ENCODE peak calls at places on chromosomes 3 and 15, in five cellular contexts. T is activated CD8-positive, alpha-beta memory T cell treated with anti-CD3 and anti-CD28 coated beads for 24 hours; M is hepatocyte; E is cardiac muscle cell; N is endothelial cell. I is an unnamed sample.

GRCh38 chr3:18189651-18190050 is 235.5 kb downstream of the SATB1 start:
- DNase-seq in M (no peak), E (peak), T (no peak), N (no peak), I (no peak)

GRCh38 chr3:30843950-30844349 is 50.5 kb downstream of the GADL1 start:
- DNase-seq in E (no peak), N (no peak), T (no peak), M (no peak), I (no peak)

GRCh38 chr3:62873672-62874397 is 1.4 kb downstream of the CADPS start:
- DNase-seq in M (peak), E (no peak), N (peak), T (no peak), I (no peak)

GRCh38 chr3:122714269-122714668 is 33.6 kb downstream of the PARP14 start:
- DNase-seq in T (no peak), M (no peak), N (no peak), E (no peak), I (no peak)

GRCh38 chr3:13308406-13308805 is 111.7 kb downstream of the NUP210 start:
- DNase-seq in N (peak), M (peak), T (no peak), E (peak), I (peak)

GRCh38 chr15:76823303-76823702 is 81.8 kb downstream of the SCAPER start:
- DNase-seq in E (no peak), M (no peak), N (no peak), T (no peak), I (no peak)

GRCh38 chr15:51190424-51191068 is 95.8 kb upstream of the TNFAIP8L3 start:
- DNase-seq in N (no peak), T (no peak), M (no peak), E (no peak), I (no peak)

GRCh38 chr3:56911363-56911762 is 109.6 kb upstream of the ARHGEF3 start:
- DNase-seq in N (no peak), M (no peak), E (no peak), T (no peak), I (no peak)

GRCh38 chr15:60077581-60078359 is 73.7 kb downstream of the FOXB1 start:
- DNase-seq in M (no peak), T (peak), N (no peak), E (no peak), I (no peak)

GRCh38 chr3:134242649-134243637 is 7.7 kb downstream of the RYK start:
- DNase-seq in T (peak), N (no peak), M (no peak), E (peak), I (peak)

GRCh38 chr3:75192065-75192658 is 472.0 kb upstream of the FRG2C start:
- DNase-seq in E (peak), N (peak), T (peak), M (peak), I (peak)

GRCh38 chr3:151912041-151912440 is 38.6 kb downstream of the SUCNR1 start:
- DNase-seq in E (no peak), N (no peak), M (no peak), T (no peak), I (no peak)

GRCh38 chr15:41825572-41826535 is 2.0 kb upstream of the JMJD7 start:
- DNase-seq in M (no peak), N (no peak), E (no peak), T (no peak), I (no peak)

GRCh38 chr3:37863552-37863865 is 1.8 kb downstream of the CTDSPL start:
- DNase-seq in E (no peak), M (no peak), N (no peak), T (no peak), I (no peak)

GRCh38 chr3:183766745-183767606 is 58.4 kb downstream of the MAP6D1 start:
- DNase-seq in E (peak), N (peak), M (peak), T (peak), I (peak)

GRCh38 chr3:56260262-56260661 is 208.0 kb downstream of the ERC2 start:
- DNase-seq in M (no peak), T (no peak), N (no peak), E (no peak), I (no peak)